ENCODE peak calls at places on chromosomes 12 and 14, in six cellular contexts. One of them, this sample, is unnamed.

GRCh38 chr12:121872546-121873223 is 14.0 kb upstream of the HPD start:
- DNase-seq in heart left ventricle: no peak
- DNase-seq in OCI-LY7: no peak
- DNase-seq in brain microvascular endothelial cell: peak; percentile 84
- DNase-seq in endodermal cell: no peak
- DNase-seq in lung: peak; percentile 49
- DNase-seq in this sample: no peak

GRCh38 chr12:44317651-44318126 is 481.8 kb downstream of the TMEM117 start:
- DNase-seq in lung: no peak
- DNase-seq in OCI-LY7: peak; percentile 24
- DNase-seq in heart left ventricle: no peak
- DNase-seq in brain microvascular endothelial cell: peak; percentile 3
- DNase-seq in endodermal cell: peak; percentile 75
- DNase-seq in this sample: peak; percentile 19

GRCh38 chr14:64569108-64570045 is 19.6 kb downstream of the PPP1R36 start:
- DNase-seq in OCI-LY7: no peak
- DNase-seq in brain microvascular endothelial cell: peak; percentile 62
- DNase-seq in heart left ventricle: no peak
- DNase-seq in lung: peak; percentile 11
- DNase-seq in endodermal cell: no peak
- DNase-seq in this sample: no peak

GRCh38 chr12:53042607-53043454 is 7.0 kb upstream of the TNS2 start:
- DNase-seq in OCI-LY7: no peak
- DNase-seq in heart left ventricle: no peak
- DNase-seq in lung: no peak
- DNase-seq in endodermal cell: peak; percentile 76
- DNase-seq in brain microvascular endothelial cell: no peak
- DNase-seq in this sample: no peak

GRCh38 chr14:77253333-77254190 is 17.4 kb downstream of the NGB start:
- DNase-seq in heart left ventricle: no peak
- DNase-seq in OCI-LY7: no peak
- DNase-seq in brain microvascular endothelial cell: no peak
- DNase-seq in endodermal cell: no peak
- DNase-seq in lung: no peak
- DNase-seq in this sample: no peak

GRCh38 chr12:88334271-88334670 is 192.2 kb downstream of the TMTC3 start:
- DNase-seq in endodermal cell: no peak
- DNase-seq in lung: no peak
- DNase-seq in heart left ventricle: no peak
- DNase-seq in OCI-LY7: peak; percentile 26
- DNase-seq in brain microvascular endothelial cell: peak; percentile 50
- DNase-seq in this sample: no peak

GRCh38 chr12:92987362-92987761 is 58.3 kb upstream of the EEA1 start:
- DNase-seq in lung: no peak
- DNase-seq in OCI-LY7: peak; percentile 79
- DNase-seq in brain microvascular endothelial cell: peak; percentile 56
- DNase-seq in heart left ventricle: no peak
- DNase-seq in endodermal cell: no peak
- DNase-seq in this sample: peak; percentile 56

GRCh38 chr12:105109465-105110212 is 2.1 kb downstream of the WASHC4 start:
- DNase-seq in heart left ventricle: no peak
- DNase-seq in lung: no peak
- DNase-seq in endodermal cell: peak; percentile 59
- DNase-seq in OCI-LY7: peak; percentile 67
- DNase-seq in brain microvascular endothelial cell: peak; percentile 40
- DNase-seq in this sample: no peak

GRCh38 chr14:93286212-93286890 is 46.5 kb downstream of the BTBD7 start:
- DNase-seq in lung: no peak
- DNase-seq in brain microvascular endothelial cell: peak; percentile 36
- DNase-seq in heart left ventricle: no peak
- DNase-seq in endodermal cell: no peak
- DNase-seq in OCI-LY7: no peak
- DNase-seq in this sample: no peak

GRCh38 chr12:22333751-22334695 is 484 bp downstream of the ST8SIA1 start:
- DNase-seq in endodermal cell: peak; percentile 79
- DNase-seq in OCI-LY7: no peak
- DNase-seq in brain microvascular endothelial cell: no peak
- DNase-seq in lung: no peak
- DNase-seq in heart left ventricle: peak; percentile 65
- DNase-seq in this sample: no peak

GRCh38 chr12:54053625-54054441 is at the start of gene HOXC4:
- DNase-seq in OCI-LY7: peak; percentile 87
- DNase-seq in lung: no peak
- DNase-seq in brain microvascular endothelial cell: no peak
- DNase-seq in endodermal cell: peak; percentile 80
- DNase-seq in heart left ventricle: no peak
- DNase-seq in this sample: peak; percentile 55

GRCh38 chr12:27787559-27787958 is 7.5 kb upstream of the MANSC4 start:
- DNase-seq in heart left ventricle: no peak
- DNase-seq in OCI-LY7: no peak
- DNase-seq in lung: no peak
- DNase-seq in brain microvascular endothelial cell: no peak
- DNase-seq in endodermal cell: no peak
- DNase-seq in this sample: no peak

GRCh38 chr14:56118611-56119181 is 485 bp downstream of the PELI2 start:
- DNase-seq in lung: no peak
- DNase-seq in brain microvascular endothelial cell: no peak
- DNase-seq in heart left ventricle: peak; percentile 81
- DNase-seq in endodermal cell: peak; percentile 63
- DNase-seq in OCI-LY7: peak; percentile 14
- DNase-seq in this sample: no peak

GRCh38 chr12:17278946-17279345 is 673.0 kb upstream of the LMO3 start:
- DNase-seq in heart left ventricle: no peak
- DNase-seq in OCI-LY7: peak; percentile 4
- DNase-seq in brain microvascular endothelial cell: no peak
- DNase-seq in endodermal cell: no peak
- DNase-seq in lung: no peak
- DNase-seq in this sample: no peak

GRCh38 chr12:96368233-96368632 is 32.0 kb downstream of the CDK17 start:
- DNase-seq in OCI-LY7: no peak
- DNase-seq in brain microvascular endothelial cell: no peak
- DNase-seq in endodermal cell: no peak
- DNase-seq in lung: no peak
- DNase-seq in heart left ventricle: no peak
- DNase-seq in this sample: peak; percentile 15

GRCh38 chr12:122183588-122183940 is 641 bp downstream of the LRRC43 start:
- DNase-seq in heart left ventricle: no peak
- DNase-seq in endodermal cell: peak; percentile 63
- DNase-seq in OCI-LY7: no peak
- DNase-seq in brain microvascular endothelial cell: no peak
- DNase-seq in lung: no peak
- DNase-seq in this sample: no peak

GRCh38 chr14:81275305-81275950 is 54.7 kb upstream of the GTF2A1 start:
- DNase-seq in heart left ventricle: no peak
- DNase-seq in OCI-LY7: no peak
- DNase-seq in brain microvascular endothelial cell: no peak
- DNase-seq in lung: no peak
- DNase-seq in endodermal cell: no peak
- DNase-seq in this sample: no peak

GRCh38 chr12:52066346-52067080 is 3.3 kb upstream of the ATG101 start:
- DNase-seq in lung: no peak
- DNase-seq in OCI-LY7: no peak
- DNase-seq in heart left ventricle: no peak
- DNase-seq in endodermal cell: no peak
- DNase-seq in brain microvascular endothelial cell: no peak
- DNase-seq in this sample: no peak

GRCh38 chr12:122684297-122684696 is 18.9 kb downstream of the HCAR2 start:
- DNase-seq in OCI-LY7: no peak
- DNase-seq in heart left ventricle: no peak
- DNase-seq in brain microvascular endothelial cell: no peak
- DNase-seq in lung: no peak
- DNase-seq in endodermal cell: no peak
- DNase-seq in this sample: no peak

GRCh38 chr14:47822326-47822725 is 146.9 kb upstream of the MDGA2 start:
- DNase-seq in OCI-LY7: no peak
- DNase-seq in endodermal cell: no peak
- DNase-seq in brain microvascular endothelial cell: no peak
- DNase-seq in heart left ventricle: no peak
- DNase-seq in lung: no peak
- DNase-seq in this sample: no peak

GRCh38 chr14:77741438-77741837 is 19.5 kb downstream of the SNW1 start:
- DNase-seq in heart left ventricle: no peak
- DNase-seq in OCI-LY7: no peak
- DNase-seq in lung: no peak
- DNase-seq in brain microvascular endothelial cell: no peak
- DNase-seq in endodermal cell: no peak
- DNase-seq in this sample: no peak

GRCh38 chr12:130803707-130804106 is 35.3 kb downstream of the STX2 start:
- DNase-seq in brain microvascular endothelial cell: peak; percentile 29
- DNase-seq in OCI-LY7: no peak
- DNase-seq in endodermal cell: no peak
- DNase-seq in heart left ventricle: no peak
- DNase-seq in lung: no peak
- DNase-seq in this sample: no peak

GRCh38 chr12:6667559-6668210 is 4.8 kb upstream of the ING4 start:
- DNase-seq in heart left ventricle: no peak
- DNase-seq in endodermal cell: peak; percentile 81
- DNase-seq in lung: no peak
- DNase-seq in OCI-LY7: peak; percentile 68
- DNase-seq in brain microvascular endothelial cell: no peak
- DNase-seq in this sample: no peak

GRCh38 chr12:132464820-132465219 is 25.1 kb upstream of the FBRSL1 start:
- DNase-seq in brain microvascular endothelial cell: no peak
- DNase-seq in OCI-LY7: no peak
- DNase-seq in heart left ventricle: peak; percentile 37
- DNase-seq in endodermal cell: no peak
- DNase-seq in lung: no peak
- DNase-seq in this sample: no peak

GRCh38 chr14:75126121-75126544 is 715 bp downstream of the NEK9 start:
- DNase-seq in heart left ventricle: no peak
- DNase-seq in OCI-LY7: peak; percentile 20
- DNase-seq in endodermal cell: no peak
- DNase-seq in lung: no peak
- DNase-seq in brain microvascular endothelial cell: no peak
- DNase-seq in this sample: peak; percentile 9

DNA sequence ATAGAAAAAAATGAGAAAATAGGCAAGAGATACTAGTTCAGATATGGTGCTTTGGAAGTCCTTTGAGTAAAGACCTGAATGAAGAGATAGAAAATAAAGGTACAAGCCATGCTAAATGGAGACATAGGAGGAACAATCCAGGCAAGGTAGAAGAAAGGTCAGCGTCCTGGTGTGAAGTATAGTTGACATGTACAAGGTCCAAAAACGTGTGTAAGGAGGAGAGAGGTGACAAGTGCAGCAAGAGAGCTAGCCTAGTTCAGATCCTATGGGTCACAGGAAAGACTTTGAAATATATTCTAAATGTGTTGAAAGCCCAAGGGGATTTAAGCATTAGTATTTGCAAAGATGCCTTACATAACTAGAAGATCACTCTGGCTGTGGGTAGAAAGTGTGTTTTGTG is 88.2 kb downstream of the SLCO1B1 start:
- DNase-seq in heart left ventricle: no peak
- DNase-seq in lung: no peak
- DNase-seq in OCI-LY7: no peak
- DNase-seq in brain microvascular endothelial cell: no peak
- DNase-seq in endodermal cell: no peak
- DNase-seq in this sample: no peak
- H3K4me3 ChIP-seq in heart left ventricle: no peak overlapping the region
- H3K4me3 ChIP-seq in lung: no peak overlapping the region
- H3K4me3 ChIP-seq in OCI-LY7: no peak overlapping the region
- H3K4me3 ChIP-seq in brain microvascular endothelial cell: no peak overlapping the region
- H3K4me3 ChIP-seq in endodermal cell: no peak overlapping the region
- H3K4me3 ChIP-seq in this sample: no peak overlapping the region

GRCh38 chr14:59407246-59407615 is 57.9 kb downstream of the GPR135 start:
- DNase-seq in OCI-LY7: no peak
- DNase-seq in brain microvascular endothelial cell: peak; percentile 90
- DNase-seq in endodermal cell: no peak
- DNase-seq in heart left ventricle: no peak
- DNase-seq in lung: no peak
- DNase-seq in this sample: no peak
- H3K4me3 ChIP-seq in OCI-LY7: no peak overlapping the region
- H3K4me3 ChIP-seq in brain microvascular endothelial cell: no peak overlapping the region
- H3K4me3 ChIP-seq in endodermal cell: peak overlapping the region; percentile 5
- H3K4me3 ChIP-seq in heart left ventricle: no peak overlapping the region
- H3K4me3 ChIP-seq in lung: no peak overlapping the region
- H3K4me3 ChIP-seq in this sample: no peak overlapping the region

GRCh38 chr12:87121908-87122307 is 865.7 kb upstream of the MGAT4C start:
- DNase-seq in OCI-LY7: no peak
- DNase-seq in heart left ventricle: no peak
- DNase-seq in endodermal cell: no peak
- DNase-seq in lung: no peak
- DNase-seq in brain microvascular endothelial cell: no peak
- DNase-seq in this sample: no peak
- H3K4me3 ChIP-seq in OCI-LY7: no peak overlapping the region
- H3K4me3 ChIP-seq in heart left ventricle: no peak overlapping the region
- H3K4me3 ChIP-seq in endodermal cell: no peak overlapping the region
- H3K4me3 ChIP-seq in lung: no peak overlapping the region
- H3K4me3 ChIP-seq in brain microvascular endothelial cell: no peak overlapping the region
- H3K4me3 ChIP-seq in this sample: no peak overlapping the region

GRCh38 chr14:22820731-22821130 is 5.5 kb upstream of the SLC7A7 start:
- DNase-seq in OCI-LY7: no peak
- DNase-seq in brain microvascular endothelial cell: no peak
- DNase-seq in endodermal cell: no peak
- DNase-seq in lung: no peak
- DNase-seq in heart left ventricle: no peak
- DNase-seq in this sample: no peak

GRCh38 chr14:22822619-22823551 is 6.8 kb upstream of the MRPL52 start:
- DNase-seq in brain microvascular endothelial cell: peak; percentile 71
- DNase-seq in heart left ventricle: peak; percentile 86
- DNase-seq in OCI-LY7: peak; percentile 83
- DNase-seq in lung: peak; percentile 78
- DNase-seq in endodermal cell: peak; percentile 98
- DNase-seq in this sample: peak; percentile 53

GRCh38 chr14:22821193-22822016 is 6.2 kb upstream of the SLC7A7 start:
- DNase-seq in lung: no peak
- DNase-seq in heart left ventricle: no peak
- DNase-seq in OCI-LY7: no peak
- DNase-seq in endodermal cell: peak; percentile 78
- DNase-seq in brain microvascular endothelial cell: no peak
- DNase-seq in this sample: no peak

GRCh38 chr14:22822017-22822618 is 6.9 kb upstream of the SLC7A7 start:
- DNase-seq in OCI-LY7: no peak
- DNase-seq in endodermal cell: peak; percentile 92
- DNase-seq in heart left ventricle: no peak
- DNase-seq in brain microvascular endothelial cell: no peak
- DNase-seq in lung: no peak
- DNase-seq in this sample: no peak

DNA sequence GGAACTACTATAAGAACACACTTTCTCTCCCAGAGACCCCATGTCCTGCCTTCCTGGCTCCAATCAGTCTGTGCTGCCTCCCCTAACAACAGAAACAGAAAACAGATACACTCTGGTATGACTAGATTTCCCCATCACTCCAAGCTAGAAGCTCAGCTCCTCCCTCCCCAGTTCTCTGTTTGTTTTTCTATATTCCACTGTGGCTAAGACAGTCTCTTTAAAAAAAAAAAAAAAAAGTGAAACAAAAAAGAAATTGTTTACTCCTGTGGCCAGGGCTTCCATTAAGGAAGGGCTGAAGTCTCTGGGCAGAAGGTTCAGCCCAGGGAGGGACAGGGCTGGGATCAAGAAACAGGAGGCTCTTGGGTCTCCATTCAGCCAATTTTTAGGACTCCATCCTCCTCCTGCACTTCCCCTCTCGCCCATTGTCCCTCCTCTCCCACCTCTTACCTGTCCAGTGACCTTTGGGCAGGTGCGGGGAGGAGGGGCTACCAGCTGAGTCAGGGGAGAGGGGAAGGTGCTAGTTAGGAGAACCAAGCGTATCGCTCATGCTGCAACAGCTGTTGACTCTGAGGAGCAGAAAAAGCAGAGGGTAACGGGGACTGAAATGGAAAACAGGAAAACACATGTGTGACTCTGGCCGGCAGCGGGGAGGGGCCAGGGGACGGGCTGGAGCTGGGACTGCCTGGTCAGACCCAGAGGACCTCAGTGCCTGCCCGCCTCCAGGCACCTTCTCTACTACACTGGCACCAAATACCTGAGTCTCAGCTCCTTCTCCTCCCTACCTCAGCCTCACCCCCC is 4.2 kb upstream of the SLC7A7 start:
- DNase-seq in endodermal cell: peak; percentile 89
- DNase-seq in lung: no peak
- DNase-seq in brain microvascular endothelial cell: peak; percentile 63
- DNase-seq in heart left ventricle: no peak
- DNase-seq in OCI-LY7: peak; percentile 73
- DNase-seq in this sample: no peak
- H3K4me3 ChIP-seq in endodermal cell: no peak overlapping the region
- H3K4me3 ChIP-seq in lung: no peak overlapping the region
- H3K4me3 ChIP-seq in brain microvascular endothelial cell: no peak overlapping the region
- H3K4me3 ChIP-seq in heart left ventricle: peak overlapping the region; percentile 55
- H3K4me3 ChIP-seq in OCI-LY7: peak overlapping the region; percentile 53
- H3K4me3 ChIP-seq in this sample: no peak overlapping the region